ENCODE peak calls at places on chromosomes 2 and 18, in six cellular contexts. L, Y, J, U, O and T are unnamed samples.

GRCh38 chr2:162282765-162283425 is 35.6 kb downstream of the IFIH1 start:
- DNase-seq in L (no peak), Y (peak), J (no peak), U (no peak), O (no peak), T (no peak)

GRCh38 chr2:70995227-70995729 is 605 bp upstream of the TEX261 start:
- DNase-seq in U (peak), O (no peak), J (no peak), L (peak), Y (peak), T (peak)

GRCh38 chr2:30631051-30631671 is 176.1 kb downstream of the CAPN13 start:
- DNase-seq in Y (peak), O (no peak), J (no peak), L (no peak), U (no peak), T (no peak)

GRCh38 chr2:39688181-39688580 is 22.5 kb downstream of the TMEM178A start:
- DNase-seq in J (no peak), Y (no peak), U (no peak), O (no peak), L (no peak), T (no peak)

GRCh38 chr2:132633635-132634034 is 36.4 kb downstream of the LYPD1 start:
- DNase-seq in J (no peak), U (no peak), L (no peak), Y (no peak), O (no peak), T (no peak)

GRCh38 chr18:6249788-6250187 is 164.9 kb downstream of the L3MBTL4 start:
- DNase-seq in L (no peak), O (peak), U (no peak), Y (no peak), J (no peak), T (no peak)

GRCh38 chr2:116094196-116094595 is 1651.8 kb downstream of the DPP10 start:
- DNase-seq in O (no peak), L (no peak), U (no peak), J (no peak), Y (no peak), T (no peak)

GRCh38 chr2:204360218-204361007 is 184.9 kb upstream of the PARD3B start:
- DNase-seq in U (no peak), O (no peak), Y (no peak), L (no peak), J (no peak), T (no peak)

GRCh38 chr2:229610871-229611270 is 103.5 kb downstream of the DNER start:
- DNase-seq in O (no peak), J (no peak), L (peak), U (no peak), Y (no peak), T (no peak)

GRCh38 chr2:120845281-120845680 is 109.6 kb downstream of the GLI2 start:
- DNase-seq in Y (peak), U (no peak), L (no peak), O (no peak), J (no peak), T (no peak)

GRCh38 chr18:47983946-47984345 is 53.5 kb upstream of the SMAD2 start:
- DNase-seq in Y (no peak), J (no peak), L (no peak), U (no peak), O (no peak), T (no peak)

GRCh38 chr18:77069931-77070330 is 62.7 kb downstream of the MBP start:
- DNase-seq in L (no peak), Y (no peak), J (no peak), U (no peak), O (no peak), T (no peak)

GRCh38 chr18:77069482-77069881 is 63.1 kb downstream of the MBP start:
- DNase-seq in J (no peak), U (no peak), Y (no peak), L (no peak), O (no peak), T (no peak)

GRCh38 chr18:77068321-77068841 is 64.2 kb downstream of the MBP start:
- DNase-seq in L (peak), J (no peak), O (no peak), U (no peak), Y (peak), T (peak)

GRCh38 chr18:77067315-77068061 is 65.1 kb downstream of the MBP start:
- DNase-seq in Y (peak), O (no peak), L (peak), U (peak), J (peak), T (peak)

GRCh38 chr18:77068890-77069312 is 63.7 kb downstream of the MBP start:
- DNase-seq in O (no peak), L (no peak), Y (no peak), J (no peak), U (no peak), T (no peak)
- TF ChIP-seq CTCF in O (no peak), L (no peak), Y (no peak), J (no peak), U (no peak), T (peak)

GRCh38 chr2:96913117-96913397 is 43.2 kb upstream of the SEMA4C start:
- DNase-seq in U (no peak), L (no peak), Y (no peak), J (no peak), O (no peak), T (no peak)

GRCh38 chr2:96913398-96914202 is 43.7 kb upstream of the SEMA4C start:
- DNase-seq in Y (no peak), J (no peak), L (no peak), O (no peak), U (no peak), T (no peak)

GRCh38 chr2:96912356-96913116 is 42.7 kb upstream of the SEMA4C start:
- DNase-seq in U (no peak), L (no peak), O (no peak), Y (no peak), J (no peak), T (no peak)

GRCh38 chr2:96916156-96917007 is 46.5 kb upstream of the SEMA4C start:
- DNase-seq in O (no peak), Y (peak), U (no peak), J (no peak), L (no peak), T (no peak)

DNA sequence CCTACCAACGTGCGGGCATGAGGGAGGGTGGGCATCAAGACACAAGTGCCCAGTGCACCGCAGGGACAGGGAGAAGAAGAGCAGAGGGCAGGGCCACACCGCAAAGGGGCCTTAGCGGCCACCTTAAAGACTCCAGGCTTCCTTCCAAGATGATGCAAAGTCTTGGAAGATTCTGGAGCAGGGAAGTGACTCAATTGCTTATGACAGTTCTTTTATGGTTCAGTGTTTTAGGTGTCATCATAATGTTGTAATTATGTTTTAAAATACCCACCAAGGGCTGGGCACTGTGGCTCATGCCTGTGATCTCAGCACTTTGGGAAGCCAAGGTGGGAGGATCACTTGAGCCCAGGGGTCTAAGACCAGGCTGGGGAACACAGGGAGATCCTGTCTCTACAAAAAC is 44.5 kb upstream of the SEMA4C start:
- DNase-seq in J (no peak), Y (peak), U (no peak), O (no peak), L (peak), T (no peak)
- TF ChIP-seq CTCF in J (no peak), Y (no peak), U (no peak), O (no peak), L (no peak), T (no peak)

GRCh38 chr2:238288650-238289573 is 502 bp upstream of the PER2 start:
- DNase-seq in U (peak), O (peak), L (peak), Y (peak), J (peak), T (peak)
- TF ChIP-seq CTCF in U (no peak), O (peak), L (no peak), Y (peak), J (peak), T (peak)

GRCh38 chr2:65069425-65069824 is 13.2 kb downstream of the CEP68 start:
- DNase-seq in O (no peak), Y (no peak), J (no peak), U (no peak), L (no peak), T (no peak)

GRCh38 chr2:65070856-65071255 is 14.6 kb downstream of the CEP68 start:
- DNase-seq in O (no peak), L (no peak), Y (no peak), J (no peak), U (no peak), T (no peak)

GRCh38 chr2:65070172-65070830 is 14.1 kb downstream of the CEP68 start:
- DNase-seq in J (no peak), Y (peak), U (peak), L (peak), O (no peak), T (peak)

GRCh38 chr2:65064728-65065552 is 8.7 kb downstream of the CEP68 start:
- DNase-seq in O (no peak), J (peak), U (no peak), L (peak), Y (peak), T (peak)

DNA sequence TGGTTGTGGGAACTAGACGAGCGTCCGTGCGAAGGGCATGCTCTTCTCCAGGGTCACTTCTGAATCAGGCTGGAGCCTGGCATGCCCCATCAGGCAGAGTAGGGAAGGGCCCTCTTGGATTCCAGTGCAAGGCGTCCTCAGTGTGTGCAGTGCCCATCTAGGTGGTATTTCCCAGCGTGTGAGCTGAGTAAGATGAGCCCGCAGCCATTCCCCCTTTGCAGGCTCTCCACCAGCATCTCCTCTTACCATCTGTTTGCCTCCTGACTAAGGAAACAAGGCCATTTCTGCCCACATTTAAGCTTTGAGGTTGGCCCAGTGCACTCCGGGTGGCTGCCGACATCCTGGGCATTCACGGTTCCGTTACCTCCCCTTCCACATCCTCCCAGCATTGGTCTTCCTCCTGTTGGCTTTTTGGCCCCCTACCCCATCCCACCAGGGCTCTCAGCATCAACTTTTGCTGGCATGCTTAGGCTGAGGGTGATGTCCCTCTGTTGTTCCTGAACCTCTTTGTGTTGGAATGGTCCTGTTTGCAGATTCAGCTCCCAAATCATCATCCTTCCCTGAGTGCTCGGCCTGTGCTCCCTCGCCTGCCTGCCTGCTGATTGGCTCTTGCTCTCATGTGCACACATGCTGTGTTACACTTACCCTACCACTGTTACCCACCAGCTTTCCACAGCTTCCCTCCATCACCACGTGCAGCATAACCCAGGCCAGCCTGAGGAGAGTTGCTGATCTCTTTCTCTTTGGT is 11.8 kb downstream of the CEP68 start:
- DNase-seq in Y (no peak), O (no peak), U (no peak), L (peak), J (no peak), T (no peak)
- TF ChIP-seq CTCF in Y (no peak), O (no peak), U (no peak), L (no peak), J (no peak), T (no peak)

DNA sequence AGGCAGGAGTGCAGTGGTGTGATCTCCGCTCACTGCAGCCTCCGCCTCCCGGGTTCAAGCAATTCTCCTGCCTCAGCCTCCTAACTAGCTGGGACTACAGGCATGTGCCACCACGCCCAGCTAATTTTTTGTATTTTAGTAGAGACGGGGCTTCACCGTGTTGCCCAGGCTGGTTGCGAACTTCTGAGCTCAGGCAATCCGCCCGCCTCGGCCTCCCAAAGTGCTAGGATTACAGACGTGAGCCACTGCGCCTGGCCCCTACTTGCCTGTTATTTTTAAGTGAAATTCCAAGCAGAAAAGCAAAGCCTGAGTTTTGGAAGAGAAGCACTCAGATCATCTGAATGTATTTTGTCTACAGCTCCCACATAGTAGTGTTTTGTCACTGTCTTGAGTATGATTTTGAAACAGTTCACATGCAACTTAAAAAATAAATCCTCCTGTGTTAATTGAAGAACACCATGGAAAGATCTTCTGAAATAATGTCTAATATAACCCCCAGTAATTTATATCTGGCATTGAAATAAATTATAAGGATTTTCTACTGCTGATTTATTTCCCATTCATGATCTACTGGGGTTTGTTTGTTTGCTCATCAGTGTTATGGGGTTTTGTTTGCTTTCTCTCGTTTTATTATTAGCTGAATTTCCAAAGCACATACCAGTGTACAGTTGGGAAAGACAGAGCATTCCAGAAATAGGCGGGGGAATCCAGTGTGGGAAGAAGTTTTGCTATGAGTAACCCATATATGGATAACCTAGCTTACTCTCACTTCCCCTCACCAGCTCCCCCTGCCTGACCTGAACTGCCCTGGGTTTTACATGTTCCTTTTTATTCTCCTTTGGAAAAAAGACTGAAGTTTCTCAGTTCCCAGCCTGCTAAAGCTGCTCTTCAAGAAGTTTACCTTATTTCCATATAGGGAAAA is 80.1 kb upstream of the MAP3K20 start:
- DNase-seq in O (no peak), Y (peak), U (no peak), L (peak), J (peak), T (peak)
- TF ChIP-seq CTCF in O (no peak), Y (peak), U (no peak), L (peak), J (no peak), T (peak)